ENCODE peak calls at places on chromosomes 3 and 15, in four cellular contexts. M is NCI-H510A, Q is RPMI8226, V is midbrain. I is an unnamed sample.

GRCh38 chr15:65303687-65304392 is 637 bp upstream of the RNU5B-1 start:
- DNase-seq in V (peak), Q (peak), M (peak), I (peak)

GRCh38 chr3:155876537-155876936 is 6.1 kb downstream of the GMPS start:
- DNase-seq in M (no peak), V (no peak), Q (no peak), I (no peak)

GRCh38 chr15:28456476-28457395 is 76.0 kb downstream of the GOLGA8G start:
- DNase-seq in Q (no peak), V (no peak), M (no peak), I (no peak)

GRCh38 chr15:33720952-33721351 is 247.3 kb upstream of the CHRM5 start:
- DNase-seq in V (no peak), M (no peak), Q (no peak), I (no peak)

GRCh38 chr3:62936626-62937254 is 61.5 kb upstream of the CADPS start:
- DNase-seq in V (no peak), M (no peak), Q (no peak), I (no peak)

GRCh38 chr3:62433396-62433795 is 60.0 kb upstream of the FEZF2 start:
- DNase-seq in Q (no peak), M (no peak), V (no peak), I (no peak)

GRCh38 chr15:93610944-93611343 is 521.9 kb upstream of the RGMA start:
- DNase-seq in Q (no peak), M (no peak), V (no peak), I (no peak)

GRCh38 chr15:34729886-34730285 is 24.9 kb downstream of the GJD2 start:
- DNase-seq in V (no peak), M (no peak), Q (no peak), I (peak)

GRCh38 chr3:38039899-38040261 is 872 bp downstream of the DLEC1 start:
- DNase-seq in Q (peak), M (no peak), V (peak), I (peak)

GRCh38 chr3:123522666-123523412 is 62.0 kb downstream of the HACD2 start:
- DNase-seq in Q (peak), M (no peak), V (no peak), I (peak)

GRCh38 chr3:13344663-13345062 is 75.5 kb downstream of the NUP210 start:
- DNase-seq in M (no peak), Q (no peak), V (no peak), I (no peak)

GRCh38 chr15:55649058-55649423 is 60.9 kb upstream of the PYGO1 start:
- DNase-seq in M (no peak), V (no peak), Q (no peak), I (no peak)

GRCh38 chr15:70362350-70362749 is 264.6 kb upstream of the TLE3 start:
- DNase-seq in Q (no peak), V (no peak), M (no peak), I (no peak)

GRCh38 chr3:150635526-150635925 is 32.4 kb downstream of the SELENOT start:
- DNase-seq in V (no peak), Q (peak), M (no peak), I (peak)

GRCh38 chr3:39146611-39147373 is 6.6 kb downstream of the CSRNP1 start:
- DNase-seq in V (no peak), M (no peak), Q (no peak), I (peak)

GRCh38 chr3:128459451-128459820 is 7.3 kb downstream of the DNAJB8 start:
- DNase-seq in M (no peak), V (no peak), Q (no peak), I (no peak)

GRCh38 chr3:129836381-129837056 is 57.0 kb downstream of the TMCC1 start:
- DNase-seq in Q (no peak), V (no peak), M (no peak), I (no peak)

GRCh38 chr15:62649793-62650420 is 392.6 kb upstream of the TPM1 start:
- DNase-seq in M (no peak), Q (no peak), V (no peak), I (peak)

GRCh38 chr3:114409291-114409690 is 115.5 kb downstream of the TIGIT start:
- DNase-seq in Q (no peak), V (no peak), M (no peak), I (no peak)

GRCh38 chr3:69738291-69738690 is 973 bp upstream of the MITF start:
- DNase-seq in V (no peak), Q (peak), M (no peak), I (no peak)

GRCh38 chr3:65854606-65855304 is 184.0 kb downstream of the MAGI1 start:
- DNase-seq in M (peak), Q (peak), V (no peak), I (peak)

GRCh38 chr15:65595960-65596359 is 15.0 kb downstream of the INTS14 start:
- DNase-seq in Q (no peak), M (no peak), V (peak), I (no peak)

GRCh38 chr3:139827833-139828232 is 107.2 kb upstream of the CLSTN2 start:
- DNase-seq in V (no peak), M (no peak), Q (no peak), I (no peak)

GRCh38 chr3:103169289-103169688 is 734.5 kb downstream of the ZPLD1 start:
- DNase-seq in V (no peak), Q (no peak), M (no peak), I (no peak)

GRCh38 chr3:134197681-134198261 is 52.9 kb downstream of the RYK start:
- DNase-seq in M (no peak), Q (peak), V (peak), I (peak)

GRCh38 chr3:7682822-7683229 is 818.8 kb upstream of the LMCD1 start:
- DNase-seq in Q (no peak), V (no peak), M (no peak), I (peak)

GRCh38 chr3:21718161-21718765 is 32.7 kb downstream of the ZNF385D start:
- DNase-seq in M (no peak), V (no peak), Q (no peak), I (no peak)

GRCh38 chr3:66419053-66419440 is 81.8 kb downstream of the LRIG1 start:
- DNase-seq in V (peak), Q (no peak), M (no peak), I (no peak)

GRCh38 chr15:72062319-72062718 is 55.6 kb downstream of the MYO9A start:
- DNase-seq in Q (no peak), M (no peak), V (no peak), I (no peak)

GRCh38 chr15:58179741-58180381 is 41.7 kb downstream of the AQP9 start:
- DNase-seq in M (no peak), V (no peak), Q (no peak), I (no peak)

GRCh38 chr15:74531144-74531811 is 9.7 kb upstream of the ARID3B start:
- DNase-seq in Q (no peak), M (no peak), V (no peak), I (no peak)

GRCh38 chr15:77187751-77188464 is 117.0 kb upstream of the TSPAN3 start:
- DNase-seq in M (no peak), Q (peak), V (peak), I (peak)

GRCh38 chr3:74067296-74067695 is 442.6 kb upstream of the PDZRN3 start:
- DNase-seq in V (no peak), Q (peak), M (no peak), I (no peak)

GRCh38 chr15:61064653-61065052 is 164.4 kb downstream of the RORA start:
- DNase-seq in Q (no peak), M (no peak), V (no peak), I (no peak)

GRCh38 chr15:95302206-95302605 is 1028.3 kb upstream of the NR2F2 start:
- DNase-seq in Q (no peak), V (no peak), M (no peak), I (peak)

GRCh38 chr3:57068437-57069089 is 8.1 kb downstream of the SPATA12 start:
- DNase-seq in V (no peak), Q (peak), M (no peak), I (peak)

GRCh38 chr3:134448664-134449063 is 37.1 kb downstream of the ANAPC13 start:
- DNase-seq in M (no peak), V (no peak), Q (no peak), I (no peak)

GRCh38 chr3:32493437-32494414 is 8.9 kb downstream of the CMTM6 start:
- DNase-seq in V (no peak), Q (no peak), M (no peak), I (peak)

GRCh38 chr3:126745760-126746394 is 41.8 kb downstream of the CHCHD6 start:
- DNase-seq in M (no peak), Q (peak), V (no peak), I (no peak)

GRCh38 chr3:122982202-122983185 is 45.1 kb downstream of the SEMA5B start:
- DNase-seq in V (peak), Q (no peak), M (no peak), I (no peak)

I was measured in MV-4-11.